ENCODE peak calls at places on chromosomes 5 and 9, in six cellular contexts. One of them, this sample, is unnamed.

GRCh38 chr9:2193565-2193964 is 178.4 kb downstream of the SMARCA2 start:
- DNase-seq in IMR-90: no peak
- DNase-seq in activated CD4-positive, CD25-positive, alpha-beta regulatory T cell: no peak
- DNase-seq in left lung: no peak
- DNase-seq in CD8-positive, alpha-beta memory T cell: no peak
- DNase-seq in stimulated activated CD4-positive, alpha-beta T cell treated with anti-CD3 and anti-CD28 coated beads, Interleukin-1b, Interleukin-23, amount 100 ng/mL, for 48 hours: no peak
- DNase-seq in this sample: no peak

GRCh38 chr5:29795253-29795652 is 1398.2 kb upstream of the CDH6 start:
- DNase-seq in IMR-90: no peak
- DNase-seq in activated CD4-positive, CD25-positive, alpha-beta regulatory T cell: no peak
- DNase-seq in left lung: no peak
- DNase-seq in CD8-positive, alpha-beta memory T cell: no peak
- DNase-seq in stimulated activated CD4-positive, alpha-beta T cell treated with anti-CD3 and anti-CD28 coated beads, Interleukin-1b, Interleukin-23, amount 100 ng/mL, for 48 hours: no peak
- DNase-seq in this sample: no peak

GRCh38 chr5:120507197-120507596 is 43.1 kb downstream of the PRR16 start:
- DNase-seq in IMR-90: peak
- DNase-seq in activated CD4-positive, CD25-positive, alpha-beta regulatory T cell: no peak
- DNase-seq in left lung: no peak
- DNase-seq in CD8-positive, alpha-beta memory T cell: no peak
- DNase-seq in stimulated activated CD4-positive, alpha-beta T cell treated with anti-CD3 and anti-CD28 coated beads, Interleukin-1b, Interleukin-23, amount 100 ng/mL, for 48 hours: no peak
- DNase-seq in this sample: no peak

GRCh38 chr5:54171645-54172384 is 138.6 kb downstream of the ARL15 start:
- DNase-seq in IMR-90: peak
- DNase-seq in activated CD4-positive, CD25-positive, alpha-beta regulatory T cell: no peak
- DNase-seq in left lung: no peak
- DNase-seq in CD8-positive, alpha-beta memory T cell: no peak
- DNase-seq in stimulated activated CD4-positive, alpha-beta T cell treated with anti-CD3 and anti-CD28 coated beads, Interleukin-1b, Interleukin-23, amount 100 ng/mL, for 48 hours: no peak
- DNase-seq in this sample: no peak

GRCh38 chr9:4590430-4591122 is 71.5 kb upstream of the PLPP6 start:
- DNase-seq in IMR-90: peak
- DNase-seq in activated CD4-positive, CD25-positive, alpha-beta regulatory T cell: no peak
- DNase-seq in left lung: no peak
- DNase-seq in CD8-positive, alpha-beta memory T cell: no peak
- DNase-seq in stimulated activated CD4-positive, alpha-beta T cell treated with anti-CD3 and anti-CD28 coated beads, Interleukin-1b, Interleukin-23, amount 100 ng/mL, for 48 hours: no peak
- DNase-seq in this sample: no peak

GRCh38 chr9:114278881-114279570 is 43.9 kb upstream of the ORM1 start:
- DNase-seq in IMR-90: peak
- DNase-seq in activated CD4-positive, CD25-positive, alpha-beta regulatory T cell: no peak
- DNase-seq in left lung: peak
- DNase-seq in CD8-positive, alpha-beta memory T cell: peak
- DNase-seq in stimulated activated CD4-positive, alpha-beta T cell treated with anti-CD3 and anti-CD28 coated beads, Interleukin-1b, Interleukin-23, amount 100 ng/mL, for 48 hours: no peak
- DNase-seq in this sample: no peak

GRCh38 chr5:26329562-26330189 is 708.7 kb downstream of the CDH9 start:
- DNase-seq in IMR-90: no peak
- DNase-seq in activated CD4-positive, CD25-positive, alpha-beta regulatory T cell: no peak
- DNase-seq in left lung: no peak
- DNase-seq in CD8-positive, alpha-beta memory T cell: no peak
- DNase-seq in stimulated activated CD4-positive, alpha-beta T cell treated with anti-CD3 and anti-CD28 coated beads, Interleukin-1b, Interleukin-23, amount 100 ng/mL, for 48 hours: no peak
- DNase-seq in this sample: no peak

GRCh38 chr9:109286571-109286977 is 34.3 kb downstream of the EPB41L4B start:
- DNase-seq in IMR-90: peak
- DNase-seq in activated CD4-positive, CD25-positive, alpha-beta regulatory T cell: no peak
- DNase-seq in left lung: no peak
- DNase-seq in CD8-positive, alpha-beta memory T cell: no peak
- DNase-seq in stimulated activated CD4-positive, alpha-beta T cell treated with anti-CD3 and anti-CD28 coated beads, Interleukin-1b, Interleukin-23, amount 100 ng/mL, for 48 hours: no peak
- DNase-seq in this sample: no peak

GRCh38 chr5:27275353-27275752 is 237.0 kb upstream of the CDH9 start:
- DNase-seq in IMR-90: no peak
- DNase-seq in activated CD4-positive, CD25-positive, alpha-beta regulatory T cell: no peak
- DNase-seq in left lung: no peak
- DNase-seq in CD8-positive, alpha-beta memory T cell: no peak
- DNase-seq in stimulated activated CD4-positive, alpha-beta T cell treated with anti-CD3 and anti-CD28 coated beads, Interleukin-1b, Interleukin-23, amount 100 ng/mL, for 48 hours: no peak
- DNase-seq in this sample: no peak

GRCh38 chr9:36113999-36114398 is 22.5 kb upstream of the GLIPR2 start:
- DNase-seq in IMR-90: no peak
- DNase-seq in activated CD4-positive, CD25-positive, alpha-beta regulatory T cell: no peak
- DNase-seq in left lung: no peak
- DNase-seq in CD8-positive, alpha-beta memory T cell: no peak
- DNase-seq in stimulated activated CD4-positive, alpha-beta T cell treated with anti-CD3 and anti-CD28 coated beads, Interleukin-1b, Interleukin-23, amount 100 ng/mL, for 48 hours: no peak
- DNase-seq in this sample: no peak

GRCh38 chr9:110047955-110048472 is 159.9 kb downstream of the C9orf152 start:
- DNase-seq in IMR-90: no peak
- DNase-seq in activated CD4-positive, CD25-positive, alpha-beta regulatory T cell: no peak
- DNase-seq in left lung: no peak
- DNase-seq in CD8-positive, alpha-beta memory T cell: no peak
- DNase-seq in stimulated activated CD4-positive, alpha-beta T cell treated with anti-CD3 and anti-CD28 coated beads, Interleukin-1b, Interleukin-23, amount 100 ng/mL, for 48 hours: peak
- DNase-seq in this sample: no peak

GRCh38 chr5:35476046-35476445 is 141.6 kb upstream of the SPEF2 start:
- DNase-seq in IMR-90: no peak
- DNase-seq in activated CD4-positive, CD25-positive, alpha-beta regulatory T cell: no peak
- DNase-seq in left lung: no peak
- DNase-seq in CD8-positive, alpha-beta memory T cell: no peak
- DNase-seq in stimulated activated CD4-positive, alpha-beta T cell treated with anti-CD3 and anti-CD28 coated beads, Interleukin-1b, Interleukin-23, amount 100 ng/mL, for 48 hours: no peak
- DNase-seq in this sample: no peak

GRCh38 chr9:78468231-78468630 is 171.3 kb downstream of the PSAT1 start:
- DNase-seq in IMR-90: no peak
- DNase-seq in activated CD4-positive, CD25-positive, alpha-beta regulatory T cell: no peak
- DNase-seq in left lung: no peak
- DNase-seq in CD8-positive, alpha-beta memory T cell: no peak
- DNase-seq in stimulated activated CD4-positive, alpha-beta T cell treated with anti-CD3 and anti-CD28 coated beads, Interleukin-1b, Interleukin-23, amount 100 ng/mL, for 48 hours: no peak
- DNase-seq in this sample: no peak

GRCh38 chr9:107147134-107147533 is 135.9 kb upstream of the RAD23B start:
- DNase-seq in IMR-90: no peak
- DNase-seq in activated CD4-positive, CD25-positive, alpha-beta regulatory T cell: no peak
- DNase-seq in left lung: no peak
- DNase-seq in CD8-positive, alpha-beta memory T cell: no peak
- DNase-seq in stimulated activated CD4-positive, alpha-beta T cell treated with anti-CD3 and anti-CD28 coated beads, Interleukin-1b, Interleukin-23, amount 100 ng/mL, for 48 hours: no peak
- DNase-seq in this sample: no peak

GRCh38 chr9:75914936-75915335 is 24.5 kb downstream of the PCSK5 start:
- DNase-seq in IMR-90: no peak
- DNase-seq in activated CD4-positive, CD25-positive, alpha-beta regulatory T cell: no peak
- DNase-seq in left lung: no peak
- DNase-seq in CD8-positive, alpha-beta memory T cell: no peak
- DNase-seq in stimulated activated CD4-positive, alpha-beta T cell treated with anti-CD3 and anti-CD28 coated beads, Interleukin-1b, Interleukin-23, amount 100 ng/mL, for 48 hours: no peak
- DNase-seq in this sample: no peak

GRCh38 chr9:133252301-133252776 is 22.7 kb downstream of the ABO start:
- DNase-seq in IMR-90: no peak
- DNase-seq in activated CD4-positive, CD25-positive, alpha-beta regulatory T cell: no peak
- DNase-seq in left lung: peak
- DNase-seq in CD8-positive, alpha-beta memory T cell: no peak
- DNase-seq in stimulated activated CD4-positive, alpha-beta T cell treated with anti-CD3 and anti-CD28 coated beads, Interleukin-1b, Interleukin-23, amount 100 ng/mL, for 48 hours: no peak
- DNase-seq in this sample: no peak

GRCh38 chr5:33734541-33734940 is 157.2 kb downstream of the ADAMTS12 start:
- DNase-seq in IMR-90: peak
- DNase-seq in activated CD4-positive, CD25-positive, alpha-beta regulatory T cell: no peak
- DNase-seq in left lung: no peak
- DNase-seq in CD8-positive, alpha-beta memory T cell: no peak
- DNase-seq in stimulated activated CD4-positive, alpha-beta T cell treated with anti-CD3 and anti-CD28 coated beads, Interleukin-1b, Interleukin-23, amount 100 ng/mL, for 48 hours: no peak
- DNase-seq in this sample: no peak

GRCh38 chr5:177430972-177431316 is 4.5 kb downstream of the GRK6 start:
- DNase-seq in IMR-90: no peak
- DNase-seq in activated CD4-positive, CD25-positive, alpha-beta regulatory T cell: no peak
- DNase-seq in left lung: no peak
- DNase-seq in CD8-positive, alpha-beta memory T cell: no peak
- DNase-seq in stimulated activated CD4-positive, alpha-beta T cell treated with anti-CD3 and anti-CD28 coated beads, Interleukin-1b, Interleukin-23, amount 100 ng/mL, for 48 hours: no peak
- DNase-seq in this sample: no peak